ENCODE peak calls at places on chromosome 17, in seven cellular contexts. One of them, this sample, is unnamed.

GRCh38 chr17:67054011-67054591 is 9.7 kb downstream of the CACNG1 start:
- DNase-seq in ureter: no peak
- DNase-seq in body of pancreas: no peak
- DNase-seq in nephron progenitor cell: no peak
- DNase-seq in NCI-H1417: no peak
- DNase-seq in C1 segment of cervical spinal cord: no peak
- DNase-seq in ELF-1: no peak
- DNase-seq in this sample: no peak

GRCh38 chr17:83199500-83200201 is 120.2 kb downstream of the METRNL start:
- DNase-seq in NCI-H1417: no peak
- DNase-seq in nephron progenitor cell: no peak
- DNase-seq in C1 segment of cervical spinal cord: no peak
- DNase-seq in ureter: no peak
- DNase-seq in ELF-1: no peak
- DNase-seq in body of pancreas: peak; percentile 11
- DNase-seq in this sample: no peak

GRCh38 chr17:50488880-50489279 is 10.2 kb downstream of the RSAD1 start:
- DNase-seq in C1 segment of cervical spinal cord: no peak
- DNase-seq in nephron progenitor cell: no peak
- DNase-seq in ELF-1: no peak
- DNase-seq in ureter: no peak
- DNase-seq in NCI-H1417: no peak
- DNase-seq in body of pancreas: no peak
- DNase-seq in this sample: no peak

GRCh38 chr17:34314279-34314678 is 5.0 kb upstream of the CCL8 start:
- DNase-seq in nephron progenitor cell: no peak
- DNase-seq in ELF-1: no peak
- DNase-seq in body of pancreas: no peak
- DNase-seq in C1 segment of cervical spinal cord: no peak
- DNase-seq in ureter: no peak
- DNase-seq in NCI-H1417: no peak
- DNase-seq in this sample: no peak

GRCh38 chr17:72416054-72416691 is 295.4 kb downstream of the SOX9 start:
- DNase-seq in C1 segment of cervical spinal cord: no peak
- DNase-seq in nephron progenitor cell: no peak
- DNase-seq in body of pancreas: no peak
- DNase-seq in ureter: peak; percentile 80
- DNase-seq in ELF-1: no peak
- DNase-seq in NCI-H1417: no peak
- DNase-seq in this sample: no peak

GRCh38 chr17:73170324-73170723 is 5.5 kb downstream of the SSTR2 start:
- DNase-seq in C1 segment of cervical spinal cord: no peak
- DNase-seq in NCI-H1417: peak; percentile 16
- DNase-seq in ureter: no peak
- DNase-seq in nephron progenitor cell: no peak
- DNase-seq in ELF-1: no peak
- DNase-seq in body of pancreas: no peak
- DNase-seq in this sample: no peak

GRCh38 chr17:81566461-81567126 is 14.4 kb upstream of the FAAP100 start:
- DNase-seq in ureter: peak; percentile 75
- DNase-seq in ELF-1: peak; percentile 37
- DNase-seq in nephron progenitor cell: no peak
- DNase-seq in body of pancreas: peak; percentile 82
- DNase-seq in NCI-H1417: peak; percentile 36
- DNase-seq in C1 segment of cervical spinal cord: peak; percentile 11
- DNase-seq in this sample: no peak

GRCh38 chr17:30267625-30268024 is 24.1 kb downstream of the BLMH start:
- DNase-seq in nephron progenitor cell: no peak
- DNase-seq in body of pancreas: no peak
- DNase-seq in ureter: no peak
- DNase-seq in NCI-H1417: no peak
- DNase-seq in C1 segment of cervical spinal cord: no peak
- DNase-seq in ELF-1: no peak
- DNase-seq in this sample: no peak

GRCh38 chr17:28925912-28926365 is 23.1 kb upstream of the DHRS13 start:
- DNase-seq in C1 segment of cervical spinal cord: no peak
- DNase-seq in body of pancreas: no peak
- DNase-seq in nephron progenitor cell: no peak
- DNase-seq in ureter: no peak
- DNase-seq in NCI-H1417: peak; percentile 44
- DNase-seq in ELF-1: no peak
- DNase-seq in this sample: peak; percentile 9

GRCh38 chr17:82193520-82194236 is 19.0 kb downstream of the CCDC57 start:
- DNase-seq in body of pancreas: no peak
- DNase-seq in ELF-1: no peak
- DNase-seq in ureter: no peak
- DNase-seq in NCI-H1417: no peak
- DNase-seq in C1 segment of cervical spinal cord: no peak
- DNase-seq in nephron progenitor cell: no peak
- DNase-seq in this sample: no peak

GRCh38 chr17:1299729-1300579 is 20.5 kb downstream of the TRARG1 start:
- DNase-seq in body of pancreas: no peak
- DNase-seq in NCI-H1417: no peak
- DNase-seq in ELF-1: no peak
- DNase-seq in C1 segment of cervical spinal cord: no peak
- DNase-seq in nephron progenitor cell: no peak
- DNase-seq in ureter: no peak
- DNase-seq in this sample: no peak

GRCh38 chr17:45703348-45703747 is 80.8 kb upstream of the CRHR1 start:
- DNase-seq in C1 segment of cervical spinal cord: no peak
- DNase-seq in ureter: no peak
- DNase-seq in ELF-1: peak; percentile 42
- DNase-seq in nephron progenitor cell: no peak
- DNase-seq in body of pancreas: no peak
- DNase-seq in NCI-H1417: no peak
- DNase-seq in this sample: no peak

GRCh38 chr17:69093279-69093789 is 32.6 kb upstream of the ABCA9 start:
- DNase-seq in body of pancreas: peak; percentile 16
- DNase-seq in nephron progenitor cell: no peak
- DNase-seq in NCI-H1417: no peak
- DNase-seq in ELF-1: no peak
- DNase-seq in C1 segment of cervical spinal cord: no peak
- DNase-seq in ureter: no peak
- DNase-seq in this sample: peak; percentile 91

GRCh38 chr17:81417879-81418709 is 22.8 kb downstream of the BAHCC1 start:
- DNase-seq in ureter: no peak
- DNase-seq in body of pancreas: no peak
- DNase-seq in C1 segment of cervical spinal cord: no peak
- DNase-seq in NCI-H1417: no peak
- DNase-seq in ELF-1: no peak
- DNase-seq in nephron progenitor cell: no peak
- DNase-seq in this sample: no peak

GRCh38 chr17:68790481-68790880 is 164.7 kb downstream of the ABCA8 start:
- DNase-seq in body of pancreas: no peak
- DNase-seq in C1 segment of cervical spinal cord: no peak
- DNase-seq in ELF-1: no peak
- DNase-seq in ureter: no peak
- DNase-seq in NCI-H1417: no peak
- DNase-seq in nephron progenitor cell: no peak
- DNase-seq in this sample: no peak

GRCh38 chr17:76444518-76445311 is 8.2 kb downstream of the UBE2O start:
- DNase-seq in NCI-H1417: no peak
- DNase-seq in body of pancreas: no peak
- DNase-seq in ELF-1: peak; percentile 49
- DNase-seq in nephron progenitor cell: no peak
- DNase-seq in ureter: no peak
- DNase-seq in C1 segment of cervical spinal cord: no peak
- DNase-seq in this sample: no peak

GRCh38 chr17:75587718-75588545 is at the start of gene MYO15B:
- DNase-seq in NCI-H1417: peak; percentile 89
- DNase-seq in C1 segment of cervical spinal cord: peak; percentile 56
- DNase-seq in ureter: no peak
- DNase-seq in body of pancreas: peak; percentile 33
- DNase-seq in ELF-1: peak; percentile 83
- DNase-seq in nephron progenitor cell: peak; percentile 75
- DNase-seq in this sample: peak; percentile 76

GRCh38 chr17:42519546-42520444 is 16.2 kb upstream of the NAGLU start:
- DNase-seq in ureter: peak; percentile 94
- DNase-seq in nephron progenitor cell: peak; percentile 54
- DNase-seq in NCI-H1417: no peak
- DNase-seq in ELF-1: peak; percentile 94
- DNase-seq in C1 segment of cervical spinal cord: peak; percentile 20
- DNase-seq in body of pancreas: peak; percentile 64
- DNase-seq in this sample: peak; percentile 82

GRCh38 chr17:8001976-8002645 is at the start of gene GUCY2D:
- DNase-seq in NCI-H1417: no peak
- DNase-seq in ureter: no peak
- DNase-seq in C1 segment of cervical spinal cord: no peak
- DNase-seq in nephron progenitor cell: no peak
- DNase-seq in body of pancreas: no peak
- DNase-seq in ELF-1: no peak
- DNase-seq in this sample: no peak

GRCh38 chr17:20116683-20117309 is 107.6 kb downstream of the SPECC1 start:
- DNase-seq in NCI-H1417: peak; percentile 30
- DNase-seq in C1 segment of cervical spinal cord: peak; percentile 29
- DNase-seq in ELF-1: peak; percentile 61
- DNase-seq in body of pancreas: peak; percentile 42
- DNase-seq in nephron progenitor cell: peak; percentile 65
- DNase-seq in ureter: peak; percentile 52
- DNase-seq in this sample: peak; percentile 86

GRCh38 chr17:42775534-42776098 is 2.4 kb downstream of the VPS25 start:
- DNase-seq in ELF-1: peak; percentile 13
- DNase-seq in nephron progenitor cell: no peak
- DNase-seq in NCI-H1417: no peak
- DNase-seq in body of pancreas: no peak
- DNase-seq in C1 segment of cervical spinal cord: no peak
- DNase-seq in ureter: no peak
- DNase-seq in this sample: no peak

GRCh38 chr17:69434164-69434579 is 19.7 kb downstream of the MAP2K6 start:
- DNase-seq in body of pancreas: no peak
- DNase-seq in nephron progenitor cell: no peak
- DNase-seq in NCI-H1417: peak; percentile 20
- DNase-seq in C1 segment of cervical spinal cord: peak; percentile 11
- DNase-seq in ureter: no peak
- DNase-seq in ELF-1: peak; percentile 41
- DNase-seq in this sample: peak; percentile 1

GRCh38 chr17:7285679-7286078 is 4.2 kb downstream of the SLC2A4 start:
- DNase-seq in NCI-H1417: no peak
- DNase-seq in ureter: no peak
- DNase-seq in C1 segment of cervical spinal cord: no peak
- DNase-seq in nephron progenitor cell: no peak
- DNase-seq in ELF-1: no peak
- DNase-seq in body of pancreas: no peak
- DNase-seq in this sample: no peak

GRCh38 chr17:65222216-65222738 is 85.1 kb downstream of the RGS9 start:
- DNase-seq in ELF-1: no peak
- DNase-seq in ureter: no peak
- DNase-seq in nephron progenitor cell: no peak
- DNase-seq in body of pancreas: no peak
- DNase-seq in C1 segment of cervical spinal cord: no peak
- DNase-seq in NCI-H1417: no peak
- DNase-seq in this sample: no peak

GRCh38 chr17:59530561-59530960 is 34.8 kb upstream of the DHX40 start:
- DNase-seq in NCI-H1417: no peak
- DNase-seq in C1 segment of cervical spinal cord: no peak
- DNase-seq in nephron progenitor cell: no peak
- DNase-seq in ureter: no peak
- DNase-seq in body of pancreas: no peak
- DNase-seq in ELF-1: no peak
- DNase-seq in this sample: no peak

GRCh38 chr17:64441772-64442549 is 7.0 kb upstream of the MILR1 start:
- DNase-seq in NCI-H1417: no peak
- DNase-seq in ELF-1: no peak
- DNase-seq in body of pancreas: no peak
- DNase-seq in C1 segment of cervical spinal cord: no peak
- DNase-seq in nephron progenitor cell: no peak
- DNase-seq in ureter: peak; percentile 49
- DNase-seq in this sample: no peak

GRCh38 chr17:75096082-75096625 is 8.4 kb downstream of the SLC16A5 start:
- DNase-seq in ureter: peak; percentile 86
- DNase-seq in ELF-1: peak; percentile 87
- DNase-seq in body of pancreas: peak; percentile 71
- DNase-seq in nephron progenitor cell: no peak
- DNase-seq in C1 segment of cervical spinal cord: no peak
- DNase-seq in NCI-H1417: no peak
- DNase-seq in this sample: peak; percentile 93

GRCh38 chr17:42692489-42692888 is 10.2 kb downstream of the CNTNAP1 start:
- DNase-seq in C1 segment of cervical spinal cord: no peak
- DNase-seq in ureter: no peak
- DNase-seq in body of pancreas: no peak
- DNase-seq in nephron progenitor cell: no peak
- DNase-seq in NCI-H1417: no peak
- DNase-seq in ELF-1: no peak
- DNase-seq in this sample: no peak

GRCh38 chr17:80948961-80949450 is 42.6 kb upstream of the CHMP6 start:
- DNase-seq in body of pancreas: no peak
- DNase-seq in nephron progenitor cell: no peak
- DNase-seq in ELF-1: no peak
- DNase-seq in ureter: no peak
- DNase-seq in C1 segment of cervical spinal cord: no peak
- DNase-seq in NCI-H1417: no peak
- DNase-seq in this sample: no peak

GRCh38 chr17:1957037-1957436 is 68.1 kb downstream of the RTN4RL1 start:
- DNase-seq in body of pancreas: no peak
- DNase-seq in ELF-1: no peak
- DNase-seq in C1 segment of cervical spinal cord: no peak
- DNase-seq in ureter: no peak
- DNase-seq in NCI-H1417: no peak
- DNase-seq in nephron progenitor cell: no peak
- DNase-seq in this sample: no peak

GRCh38 chr17:57834146-57834741 is 15.6 kb downstream of the MRPS23 start:
- DNase-seq in C1 segment of cervical spinal cord: no peak
- DNase-seq in body of pancreas: peak; percentile 38
- DNase-seq in ureter: no peak
- DNase-seq in NCI-H1417: peak; percentile 72
- DNase-seq in nephron progenitor cell: peak; percentile 15
- DNase-seq in ELF-1: peak; percentile 39
- DNase-seq in this sample: no peak

GRCh38 chr17:70288540-70289290 is 119.4 kb downstream of the KCNJ2 start:
- DNase-seq in NCI-H1417: peak; percentile 4
- DNase-seq in C1 segment of cervical spinal cord: no peak
- DNase-seq in nephron progenitor cell: no peak
- DNase-seq in ELF-1: no peak
- DNase-seq in body of pancreas: no peak
- DNase-seq in ureter: no peak
- DNase-seq in this sample: no peak

GRCh38 chr17:20226814-20227482 is 217.8 kb downstream of the SPECC1 start:
- DNase-seq in ureter: peak; percentile 74
- DNase-seq in nephron progenitor cell: peak; percentile 86
- DNase-seq in ELF-1: peak; percentile 90
- DNase-seq in C1 segment of cervical spinal cord: peak; percentile 79
- DNase-seq in NCI-H1417: peak; percentile 50
- DNase-seq in body of pancreas: peak; percentile 74
- DNase-seq in this sample: peak; percentile 91

This sample was measured in erythroblast.